ENCODE peak calls at places on chromosome 1, in four cellular contexts. S is cerebellum, E is NCI-H1694 treated with DMSO at 0.1 percent for 48 hours, T is HL-60. Q is an unnamed sample.

GRCh38 chr1:240073097-240073496 is 18.6 kb upstream of the FMN2 start:
- DNase-seq in S (no peak), E (no peak), T (no peak), Q (no peak)

GRCh38 chr1:36771678-36772284 is 262.5 kb downstream of the GRIK3 start:
- DNase-seq in E (no peak), T (no peak), S (no peak), Q (no peak)

GRCh38 chr1:186486061-186486460 is 25.1 kb upstream of the PDC start:
- DNase-seq in T (no peak), E (no peak), S (no peak), Q (no peak)

GRCh38 chr1:23742670-23743286 is 493 bp upstream of the ELOA start:
- DNase-seq in T (peak), S (peak), E (no peak), Q (no peak)

GRCh38 chr1:10171105-10171767 is 39.1 kb upstream of the KIF1B start:
- DNase-seq in S (no peak), E (no peak), T (no peak), Q (no peak)

GRCh38 chr1:62307516-62308492 is 11.4 kb downstream of the KANK4 start:
- DNase-seq in E (no peak), S (no peak), T (no peak), Q (no peak)

GRCh38 chr1:94514095-94514727 is 27.3 kb downstream of the F3 start:
- DNase-seq in E (peak), T (peak), S (no peak), Q (peak)

GRCh38 chr1:224696891-224697765 is 81.0 kb downstream of the CNIH3 start:
- DNase-seq in E (no peak), T (no peak), S (no peak), Q (peak)

GRCh38 chr1:38858833-38859560 is 575 bp downstream of the RRAGC start:
- DNase-seq in S (peak), T (no peak), E (no peak), Q (peak)

Q was measured in SJCRH30.